ENCODE peak calls at places on chromosomes 3 and 15, in five cellular contexts. One of them, this sample, is unnamed.

GRCh38 chr3:82761858-82762257 is 1000.4 kb upstream of the GBE1 start:
- DNase-seq in GM10248: no peak
- DNase-seq in heart right ventricle: no peak
- DNase-seq in lower lobe of right lung: no peak
- DNase-seq in GM12865: no peak
- DNase-seq in this sample: no peak

GRCh38 chr3:3821780-3822179 is 22.5 kb downstream of the LRRN1 start:
- DNase-seq in lower lobe of right lung: no peak
- DNase-seq in GM12865: no peak
- DNase-seq in heart right ventricle: no peak
- DNase-seq in GM10248: no peak
- DNase-seq in this sample: no peak

GRCh38 chr15:39925112-39925830 is 5.2 kb upstream of the GPR176 start:
- DNase-seq in heart right ventricle: no peak
- DNase-seq in GM12865: no peak
- DNase-seq in lower lobe of right lung: no peak
- DNase-seq in GM10248: no peak
- DNase-seq in this sample: no peak

GRCh38 chr3:138608322-138609214 is at the start of gene FAIM:
- DNase-seq in GM10248: peak
- DNase-seq in GM12865: peak
- DNase-seq in lower lobe of right lung: peak
- DNase-seq in heart right ventricle: peak
- DNase-seq in this sample: peak

GRCh38 chr15:60130811-60131210 is 126.7 kb downstream of the FOXB1 start:
- DNase-seq in heart right ventricle: no peak
- DNase-seq in lower lobe of right lung: no peak
- DNase-seq in GM10248: no peak
- DNase-seq in GM12865: no peak
- DNase-seq in this sample: no peak

GRCh38 chr15:96268421-96269204 is 61.9 kb upstream of the NR2F2 start:
- DNase-seq in GM12865: no peak
- DNase-seq in heart right ventricle: no peak
- DNase-seq in lower lobe of right lung: no peak
- DNase-seq in GM10248: no peak
- DNase-seq in this sample: no peak

GRCh38 chr15:52651868-52652267 is 27.3 kb downstream of the ATOSA start:
- DNase-seq in heart right ventricle: peak
- DNase-seq in GM12865: peak
- DNase-seq in GM10248: peak
- DNase-seq in lower lobe of right lung: no peak
- DNase-seq in this sample: no peak

GRCh38 chr15:67074886-67075229 is 9.5 kb downstream of the SMAD3 start:
- DNase-seq in GM12865: no peak
- DNase-seq in GM10248: no peak
- DNase-seq in heart right ventricle: no peak
- DNase-seq in lower lobe of right lung: no peak
- DNase-seq in this sample: no peak

GRCh38 chr3:8757551-8758518 is 11.6 kb downstream of the OXTR start:
- DNase-seq in heart right ventricle: no peak
- DNase-seq in lower lobe of right lung: no peak
- DNase-seq in GM12865: peak
- DNase-seq in GM10248: no peak
- DNase-seq in this sample: no peak

GRCh38 chr3:55491296-55491816 is 4.2 kb upstream of the WNT5A start:
- DNase-seq in GM12865: no peak
- DNase-seq in lower lobe of right lung: no peak
- DNase-seq in heart right ventricle: no peak
- DNase-seq in GM10248: no peak
- DNase-seq in this sample: no peak

GRCh38 chr3:89315750-89316149 is 208.3 kb downstream of the EPHA3 start:
- DNase-seq in lower lobe of right lung: no peak
- DNase-seq in heart right ventricle: no peak
- DNase-seq in GM10248: no peak
- DNase-seq in GM12865: no peak
- DNase-seq in this sample: no peak

GRCh38 chr3:197554196-197554561 is 1.6 kb downstream of the BDH1 start:
- DNase-seq in lower lobe of right lung: no peak
- DNase-seq in heart right ventricle: no peak
- DNase-seq in GM10248: no peak
- DNase-seq in GM12865: no peak
- DNase-seq in this sample: no peak

GRCh38 chr3:141401584-141402475 is 33.5 kb downstream of the ZBTB38 start:
- DNase-seq in GM12865: peak
- DNase-seq in heart right ventricle: peak
- DNase-seq in GM10248: peak
- DNase-seq in lower lobe of right lung: peak
- DNase-seq in this sample: peak

GRCh38 chr3:40118031-40118610 is 191.4 kb upstream of the EIF1B start:
- DNase-seq in GM10248: no peak
- DNase-seq in lower lobe of right lung: no peak
- DNase-seq in GM12865: no peak
- DNase-seq in heart right ventricle: no peak
- DNase-seq in this sample: no peak

GRCh38 chr3:11638669-11639402 is 4.9 kb downstream of the VGLL4 start:
- DNase-seq in GM12865: no peak
- DNase-seq in lower lobe of right lung: no peak
- DNase-seq in GM10248: no peak
- DNase-seq in heart right ventricle: peak
- DNase-seq in this sample: no peak

GRCh38 chr15:40914486-40914885 is 14.7 kb upstream of the DLL4 start:
- DNase-seq in lower lobe of right lung: no peak
- DNase-seq in GM12865: peak
- DNase-seq in GM10248: no peak
- DNase-seq in heart right ventricle: no peak
- DNase-seq in this sample: no peak

GRCh38 chr15:74208901-74209559 is 6.4 kb upstream of the STRA6 start:
- DNase-seq in heart right ventricle: no peak
- DNase-seq in GM10248: no peak
- DNase-seq in GM12865: no peak
- DNase-seq in lower lobe of right lung: no peak
- DNase-seq in this sample: no peak

GRCh38 chr3:169871129-169871886 is 1.6 kb upstream of the LRRC31 start:
- DNase-seq in GM12865: peak
- DNase-seq in lower lobe of right lung: peak
- DNase-seq in heart right ventricle: no peak
- DNase-seq in GM10248: no peak
- DNase-seq in this sample: no peak

GRCh38 chr15:77409259-77410156 is 10.4 kb downstream of the PEAK1 start:
- DNase-seq in lower lobe of right lung: no peak
- DNase-seq in heart right ventricle: no peak
- DNase-seq in GM12865: peak
- DNase-seq in GM10248: peak
- DNase-seq in this sample: no peak

GRCh38 chr3:36305929-36306520 is 74.3 kb upstream of the STAC start:
- DNase-seq in heart right ventricle: no peak
- DNase-seq in GM10248: no peak
- DNase-seq in lower lobe of right lung: no peak
- DNase-seq in GM12865: no peak
- DNase-seq in this sample: no peak

GRCh38 chr3:62961874-62962556 is 86.8 kb upstream of the CADPS start:
- DNase-seq in GM12865: no peak
- DNase-seq in GM10248: no peak
- DNase-seq in heart right ventricle: no peak
- DNase-seq in lower lobe of right lung: no peak
- DNase-seq in this sample: no peak

GRCh38 chr15:82118040-82118439 is 72.2 kb upstream of the MEX3B start:
- DNase-seq in GM10248: no peak
- DNase-seq in lower lobe of right lung: no peak
- DNase-seq in GM12865: no peak
- DNase-seq in heart right ventricle: no peak
- DNase-seq in this sample: peak

GRCh38 chr3:132972333-132972732 is 65.9 kb upstream of the TMEM108 start:
- DNase-seq in heart right ventricle: no peak
- DNase-seq in GM12865: no peak
- DNase-seq in lower lobe of right lung: no peak
- DNase-seq in GM10248: no peak
- DNase-seq in this sample: no peak

GRCh38 chr3:118765636-118766305 is 268.9 kb downstream of the IGSF11 start:
- DNase-seq in GM10248: no peak
- DNase-seq in lower lobe of right lung: no peak
- DNase-seq in GM12865: no peak
- DNase-seq in heart right ventricle: no peak
- DNase-seq in this sample: no peak

GRCh38 chr3:30453364-30454039 is 152.9 kb upstream of the TGFBR2 start:
- DNase-seq in lower lobe of right lung: no peak
- DNase-seq in GM10248: no peak
- DNase-seq in GM12865: no peak
- DNase-seq in heart right ventricle: no peak
- DNase-seq in this sample: peak

DNA sequence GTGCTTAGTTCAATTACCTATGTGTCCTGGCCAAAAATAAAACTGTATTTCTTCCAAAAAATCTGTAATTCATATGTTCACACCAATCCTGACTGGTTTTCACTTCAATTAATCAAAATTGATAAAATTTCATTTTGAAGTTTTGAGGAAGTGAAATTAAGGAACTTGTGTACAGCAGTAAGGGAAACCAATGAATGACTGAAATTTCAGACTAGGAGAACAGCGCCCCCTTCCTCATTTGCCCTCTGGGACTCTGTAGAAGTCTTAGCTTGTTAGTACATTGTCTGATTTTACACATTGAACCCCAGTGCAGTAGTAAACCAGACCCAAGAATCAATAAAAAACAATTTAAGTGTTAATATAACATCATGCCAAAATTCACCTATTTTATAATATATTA is 495.3 kb upstream of the AGTR1 start:
- DNase-seq in GM12865: no peak
- DNase-seq in heart right ventricle: no peak
- DNase-seq in lower lobe of right lung: no peak
- DNase-seq in GM10248: no peak
- DNase-seq in this sample: no peak
- TF ChIP-seq CTCF in GM12865: no peak
- TF ChIP-seq CTCF in heart right ventricle: no peak
- TF ChIP-seq CTCF in lower lobe of right lung: no peak
- TF ChIP-seq CTCF in GM10248: no peak
- TF ChIP-seq CTCF in this sample: no peak

GRCh38 chr15:71304681-71305080 is 189.4 kb downstream of the THSD4 start:
- DNase-seq in GM10248: no peak
- DNase-seq in GM12865: no peak
- DNase-seq in heart right ventricle: no peak
- DNase-seq in lower lobe of right lung: no peak
- DNase-seq in this sample: no peak

GRCh38 chr15:71302861-71303410 is 187.7 kb downstream of the THSD4 start:
- DNase-seq in heart right ventricle: no peak
- DNase-seq in lower lobe of right lung: no peak
- DNase-seq in GM12865: no peak
- DNase-seq in GM10248: no peak
- DNase-seq in this sample: no peak

GRCh38 chr15:71306538-71306937 is 191.3 kb downstream of the THSD4 start:
- DNase-seq in lower lobe of right lung: no peak
- DNase-seq in heart right ventricle: no peak
- DNase-seq in GM10248: no peak
- DNase-seq in GM12865: no peak
- DNase-seq in this sample: no peak

GRCh38 chr15:71301958-71302621 is 186.8 kb downstream of the THSD4 start:
- DNase-seq in heart right ventricle: no peak
- DNase-seq in GM10248: no peak
- DNase-seq in lower lobe of right lung: no peak
- DNase-seq in GM12865: no peak
- DNase-seq in this sample: no peak

DNA sequence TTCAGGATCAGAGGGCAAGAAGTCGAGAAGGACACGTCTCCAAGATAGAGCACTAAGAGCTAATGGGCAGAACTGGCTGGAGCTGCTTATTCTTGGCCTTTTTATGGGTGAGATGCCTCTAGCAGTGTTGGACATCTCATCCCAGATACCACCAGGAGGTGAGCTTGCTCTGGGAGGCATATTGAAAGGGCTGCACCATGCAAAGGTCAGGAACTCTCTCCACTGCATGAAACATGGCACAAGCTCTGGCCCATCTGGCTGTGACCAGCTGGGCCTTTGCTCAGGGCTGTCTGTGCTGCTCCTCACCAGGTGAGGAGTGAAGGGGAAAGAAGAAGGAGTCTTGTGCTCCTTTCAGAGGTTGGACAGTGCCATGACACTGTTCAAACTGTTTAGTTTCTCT is 188.7 kb downstream of the THSD4 start:
- DNase-seq in heart right ventricle: no peak
- DNase-seq in GM10248: no peak
- DNase-seq in GM12865: no peak
- DNase-seq in lower lobe of right lung: no peak
- DNase-seq in this sample: no peak
- TF ChIP-seq CTCF in heart right ventricle: no peak
- TF ChIP-seq CTCF in GM10248: no peak
- TF ChIP-seq CTCF in GM12865: no peak
- TF ChIP-seq CTCF in lower lobe of right lung: no peak
- TF ChIP-seq CTCF in this sample: no peak

DNA sequence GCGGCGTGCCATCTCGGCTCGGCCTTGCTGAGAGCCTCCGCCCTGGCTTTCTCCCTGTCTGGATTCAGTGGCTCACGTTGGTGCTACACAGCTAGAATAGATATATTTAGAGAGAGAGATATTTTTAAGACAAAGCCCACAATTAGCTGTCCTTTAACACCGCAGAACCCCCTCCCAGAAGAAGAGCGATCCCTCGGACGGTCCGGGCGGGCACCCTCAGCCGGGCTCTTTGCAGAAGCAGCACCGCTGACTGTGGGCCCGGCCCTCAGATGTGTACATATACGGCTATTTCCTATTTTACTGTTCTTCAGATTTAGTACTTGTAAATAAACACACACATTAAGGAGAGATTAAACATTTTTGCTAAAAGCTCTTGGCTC is 54.1 kb downstream of the PLXNA1 start:
- DNase-seq in lower lobe of right lung: no peak
- DNase-seq in GM12865: no peak
- DNase-seq in GM10248: no peak
- DNase-seq in heart right ventricle: no peak
- DNase-seq in this sample: no peak
- TF ChIP-seq CTCF in lower lobe of right lung: no peak
- TF ChIP-seq CTCF in GM12865: no peak
- TF ChIP-seq CTCF in GM10248: no peak
- TF ChIP-seq CTCF in heart right ventricle: no peak
- TF ChIP-seq CTCF in this sample: no peak

GRCh38 chr15:68650901-68651709 is 72.3 kb downstream of the CORO2B start:
- DNase-seq in GM12865: peak
- DNase-seq in heart right ventricle: peak
- DNase-seq in GM10248: peak
- DNase-seq in lower lobe of right lung: peak
- DNase-seq in this sample: peak
- TF ChIP-seq CTCF in GM12865: peak
- TF ChIP-seq CTCF in heart right ventricle: peak
- TF ChIP-seq CTCF in GM10248: peak
- TF ChIP-seq CTCF in lower lobe of right lung: peak
- TF ChIP-seq CTCF in this sample: no peak